ENCODE peak calls at places on chromosomes 3 and 15, in four cellular contexts. M is cardiac muscle cell, Q is K562, N is lower lobe of right lung. K is an unnamed sample.
A peak's percentile ranks its signal among the peaks of the same experiment; 100 is the strongest.

GRCh38 chr3:76933245-76933644 is 106.7 kb upstream of the ROBO2 start:
- DNase-seq in M (no peak), Q (no peak), N (no peak), K (no peak)

GRCh38 chr3:125374501-125374995 is 577 bp downstream of the ZNF148 start:
- DNase-seq in M (peak; percentile 69), Q (peak; percentile 68), N (peak; percentile 57), K (peak; percentile 23)

GRCh38 chr3:138203938-138204337 is 16.8 kb downstream of the ARMC8 start:
- DNase-seq in M (no peak), Q (no peak), N (no peak), K (no peak)

GRCh38 chr15:47870956-47871625 is 153.8 kb downstream of the SEMA6D start:
- DNase-seq in M (no peak), Q (no peak), N (no peak), K (no peak)

GRCh38 chr3:66362541-66362941 is 138.3 kb downstream of the LRIG1 start:
- DNase-seq in M (no peak), Q (no peak), N (no peak), K (no peak)

GRCh38 chr15:50880221-50880620 is 28.3 kb upstream of the AP4E1 start:
- DNase-seq in M (no peak), Q (no peak), N (no peak), K (no peak)

GRCh38 chr3:177111541-177111949 is 85.7 kb downstream of the TBL1XR1 start:
- DNase-seq in M (no peak), Q (no peak), N (no peak), K (no peak)

GRCh38 chr3:11288021-11288491 is 15.9 kb downstream of the ATG7 start:
- DNase-seq in M (no peak), Q (peak; percentile 28), N (no peak), K (no peak)

GRCh38 chr15:31571676-31572075 is 245.0 kb downstream of the KLF13 start:
- DNase-seq in M (peak; percentile 36), Q (peak; percentile 9), N (no peak), K (no peak)

GRCh38 chr3:10703875-10704274 is 112.2 kb upstream of the SLC6A11 start:
- DNase-seq in M (peak; percentile 45), Q (no peak), N (no peak), K (no peak)

GRCh38 chr3:119645813-119646212 is 14.6 kb downstream of the POPDC2 start:
- DNase-seq in M (no peak), Q (no peak), N (no peak), K (no peak)

GRCh38 chr15:64224508-64224907 is 61.7 kb upstream of the PPIB start:
- DNase-seq in M (peak; percentile 36), Q (no peak), N (no peak), K (no peak)

GRCh38 chr3:37628711-37629301 is 232.9 kb upstream of the CTDSPL start:
- DNase-seq in M (no peak), Q (no peak), N (no peak), K (no peak)

GRCh38 chr3:126423191-126424038 is 28.7 kb downstream of the CFAP100 start:
- DNase-seq in M (no peak), Q (no peak), N (peak; percentile 32), K (no peak)

GRCh38 chr3:173977747-173978146 is 580.2 kb downstream of the NLGN1 start:
- DNase-seq in M (no peak), Q (no peak), N (no peak), K (no peak)

GRCh38 chr3:189967254-189967865 is 153.3 kb downstream of the P3H2 start:
- DNase-seq in M (peak; percentile 73), Q (peak; percentile 19), N (no peak), K (no peak)

GRCh38 chr3:100754563-100755334 is 45.5 kb downstream of the TFG start:
- DNase-seq in M (no peak), Q (no peak), N (no peak), K (no peak)

GRCh38 chr3:107981471-107982111 is 109.2 kb downstream of the CD47 start:
- DNase-seq in M (peak; percentile 53), Q (no peak), N (peak; percentile 45), K (no peak)

GRCh38 chr3:138914870-138915502 is 32.0 kb downstream of the FOXL2 start:
- DNase-seq in M (no peak), Q (peak; percentile 76), N (no peak), K (no peak)

GRCh38 chr15:63553388-63553791 is 43.8 kb upstream of the FBXL22 start:
- DNase-seq in M (peak; percentile 63), Q (no peak), N (no peak), K (no peak)

GRCh38 chr3:148238421-148238821 is 459.3 kb upstream of the AGTR1 start:
- DNase-seq in M (no peak), Q (no peak), N (no peak), K (no peak)

GRCh38 chr3:59286791-59287531 is 237.1 kb upstream of the CFAP20DC start:
- DNase-seq in M (peak; percentile 25), Q (no peak), N (peak; percentile 58), K (no peak)

GRCh38 chr3:127701281-127701792 is 28.6 kb downstream of the ABTB1 start:
- DNase-seq in M (no peak), Q (peak; percentile 32), N (peak; percentile 37), K (no peak)

GRCh38 chr3:10783360-10784346 is 32.4 kb upstream of the SLC6A11 start:
- DNase-seq in M (peak; percentile 58), Q (peak; percentile 60), N (no peak), K (peak; percentile 8)

GRCh38 chr15:58369261-58369699 is 62.5 kb upstream of the LIPC start:
- DNase-seq in M (no peak), Q (no peak), N (no peak), K (no peak)

GRCh38 chr3:125191256-125191655 is 21.3 kb downstream of the SLC12A8 start:
- DNase-seq in M (no peak), Q (no peak), N (no peak), K (no peak)

GRCh38 chr15:101059381-101060341 is 140.5 kb downstream of the LRRK1 start:
- DNase-seq in M (no peak), Q (no peak), N (no peak), K (no peak)

GRCh38 chr15:69881310-69881660 is 216.4 kb downstream of the TLE3 start:
- DNase-seq in M (no peak), Q (no peak), N (no peak), K (no peak)

GRCh38 chr15:92934706-92935105 is 34.6 kb downstream of the CHD2 start:
- DNase-seq in M (no peak), Q (no peak), N (no peak), K (no peak)

GRCh38 chr15:62560943-62561571 is 396.0 kb upstream of the C2CD4B start:
- DNase-seq in M (no peak), Q (no peak), N (no peak), K (no peak)

GRCh38 chr15:85443593-85444328 is 63.4 kb downstream of the AKAP13 start:
- DNase-seq in M (peak; percentile 61), Q (no peak), N (no peak), K (no peak)

GRCh38 chr15:66724732-66725467 is 22.9 kb downstream of the SMAD6 start:
- DNase-seq in M (no peak), Q (no peak), N (peak; percentile 24), K (no peak)

GRCh38 chr15:61038387-61038786 is 190.7 kb downstream of the RORA start:
- DNase-seq in M (no peak), Q (no peak), N (no peak), K (no peak)

GRCh38 chr3:16614033-16615031 is 9.1 kb upstream of the DAZL start:
- DNase-seq in M (no peak), Q (no peak), N (no peak), K (no peak)

GRCh38 chr15:39482467-39482866 is 98.4 kb upstream of the THBS1 start:
- DNase-seq in M (no peak), Q (no peak), N (no peak), K (no peak)

DNA sequence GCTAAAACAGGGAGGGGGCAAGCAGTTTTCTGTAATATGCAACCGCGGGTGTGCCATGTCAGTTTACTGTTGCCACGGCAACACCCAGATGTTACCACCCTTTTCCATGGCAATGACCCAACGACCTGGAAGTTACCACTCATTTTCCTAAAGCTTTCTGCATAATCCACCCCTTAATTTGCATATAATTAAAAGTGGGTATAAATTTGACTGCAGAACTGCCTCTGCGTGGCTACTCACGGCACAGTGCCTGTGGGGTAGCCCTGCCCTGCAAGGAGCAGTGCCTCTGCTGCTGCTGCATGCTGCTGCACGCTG is 40.1 kb downstream of the PRKCD start:
- DNase-seq in M (no peak), Q (no peak), N (no peak), K (no peak)
- H3K4me1 ChIP-seq in M (no peaks in the 10 kb centered on the region), Q (peaks cover 7% of the 10 kb centered on the region), N (peaks cover 7% of the 10 kb centered on the region), K (no peaks in the 10 kb centered on the region)

GRCh38 chr3:187518207-187518606 is 150.0 kb downstream of the RTP4 start:
- DNase-seq in M (no peak), Q (no peak), N (no peak), K (no peak)
- H3K27ac ChIP-seq in M (no peak overlapping the region), Q (no peak overlapping the region), N (no peak overlapping the region), K (no peak overlapping the region)

GRCh38 chr3:50336452-50337174 is 4.0 kb downstream of the RASSF1 start:
- DNase-seq in M (no peak), Q (no peak), N (no peak), K (no peak)

GRCh38 chr3:50339485-50340196 is 995 bp downstream of the RASSF1 start:
- DNase-seq in M (no peak), Q (no peak), N (peak; percentile 48), K (no peak)

GRCh38 chr3:50334339-50335075 is 6.1 kb downstream of the RASSF1 start:
- DNase-seq in M (no peak), Q (no peak), N (no peak), K (no peak)

GRCh38 chr3:50338989-50339388 is 1.6 kb downstream of the RASSF1 start:
- DNase-seq in M (no peak), Q (no peak), N (no peak), K (no peak)

DNA sequence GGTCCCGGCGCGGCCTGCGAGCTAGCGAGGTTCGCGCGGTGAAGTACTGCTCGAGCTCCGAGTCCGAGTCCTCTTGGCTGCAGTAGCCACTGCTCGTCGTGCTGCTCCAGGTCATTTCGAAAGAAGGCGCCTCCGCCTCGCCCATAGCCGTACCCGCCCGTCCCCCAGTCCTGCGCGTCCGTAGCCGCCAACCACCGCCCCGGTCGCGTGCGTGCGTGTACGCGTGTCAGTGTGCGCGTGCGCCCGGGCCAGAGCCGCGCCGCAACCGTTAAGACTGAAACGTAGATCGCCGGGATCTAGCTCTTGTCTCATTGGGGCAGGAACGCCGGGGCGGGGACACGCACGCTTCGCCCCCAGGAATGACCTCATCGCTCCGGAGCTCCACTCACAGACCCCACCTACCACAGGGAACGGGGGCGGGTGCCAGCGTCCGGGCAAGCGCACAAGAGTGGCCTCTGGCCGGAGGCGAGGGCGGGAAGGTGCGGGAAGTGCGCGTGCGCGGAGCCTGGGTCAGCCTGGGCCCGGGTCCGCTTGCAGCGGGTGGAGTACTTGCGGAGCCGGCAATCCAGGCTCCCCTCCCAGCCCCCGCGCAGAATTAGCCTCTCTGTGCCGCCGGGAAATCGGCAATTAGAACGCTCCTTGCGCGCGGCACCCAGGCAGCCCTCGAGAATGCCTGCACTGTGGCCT is 3.3 kb downstream of the RASSF1 start:
- DNase-seq in M (peak; percentile 100), Q (peak; percentile 98), N (peak; percentile 100), K (peak; percentile 90)
- H3K4me1 ChIP-seq in M (peaks cover 11% of the 10 kb centered on the region), Q (peaks cover 47% of the 10 kb centered on the region), N (peaks cover 78% of the 10 kb centered on the region), K (peaks cover 52% of the 10 kb centered on the region)

GRCh38 chr15:68335251-68335650 is 57.7 kb downstream of the FEM1B start:
- DNase-seq in M (no peak), Q (no peak), N (no peak), K (no peak)

GRCh38 chr15:68335655-68336054 is 58.1 kb downstream of the FEM1B start:
- DNase-seq in M (no peak), Q (no peak), N (no peak), K (no peak)

GRCh38 chr15:68334661-68335124 is 57.1 kb downstream of the FEM1B start:
- DNase-seq in M (no peak), Q (no peak), N (no peak), K (no peak)

GRCh38 chr15:68332266-68332665 is 54.7 kb downstream of the FEM1B start:
- DNase-seq in M (no peak), Q (no peak), N (no peak), K (no peak)

GRCh38 chr15:68333775-68334470 is 56.4 kb downstream of the FEM1B start:
- DNase-seq in M (no peak), Q (no peak), N (peak; percentile 72), K (no peak)
- H3K27ac ChIP-seq in M (no peak overlapping the region), Q (no peak overlapping the region), N (no peak overlapping the region), K (no peak overlapping the region)